ENCODE peak calls at places on chromosomes 13 and 19, in four cellular contexts. Y, E, R and D are unnamed samples.

GRCh38 chr19:31730270-31730669 is 381.0 kb upstream of the TSHZ3 start:
- DNase-seq in Y (no peak), R (no peak), E (no peak), D (no peak)

GRCh38 chr13:114339779-114340534 is 25.7 kb downstream of the CHAMP1 start:
- DNase-seq in Y (peak; percentile 47), R (no peak), E (peak; percentile 5), D (no peak)

GRCh38 chr13:36681894-36682624 is 8.2 kb downstream of the SERTM1 start:
- DNase-seq in E (no peak), Y (no peak), R (no peak), D (no peak)

GRCh38 chr13:26929971-26930730 is 169.6 kb upstream of the GPR12 start:
- DNase-seq in R (peak; percentile 83), Y (peak; percentile 69), E (peak; percentile 45), D (no peak)

GRCh38 chr19:37979547-37980082 is 72.6 kb downstream of the SIPA1L3 start:
- DNase-seq in E (no peak), R (no peak), Y (no peak), D (no peak)

GRCh38 chr13:79642596-79642995 is 161.6 kb downstream of the NDFIP2 start:
- DNase-seq in R (no peak), Y (no peak), E (no peak), D (no peak)

GRCh38 chr19:15178629-15179308 is 22.0 kb downstream of the NOTCH3 start:
- DNase-seq in E (no peak), R (no peak), Y (no peak), D (no peak)

GRCh38 chr13:49444517-49445395 is 682 bp downstream of the SETDB2 start:
- DNase-seq in R (no peak), Y (peak; percentile 37), E (no peak), D (no peak)

GRCh38 chr13:28819748-28820098 is 416 bp upstream of the MTUS2 start:
- DNase-seq in R (peak; percentile 59), E (no peak), Y (peak; percentile 63), D (no peak)

GRCh38 chr13:101267656-101268055 is 148.7 kb downstream of the NALCN start:
- DNase-seq in E (no peak), R (no peak), Y (no peak), D (no peak)

GRCh38 chr19:4967738-4968461 is 1.0 kb upstream of the KDM4B start:
- DNase-seq in E (no peak), R (no peak), Y (no peak), D (no peak)